ENCODE peak calls at places on chromosome 17, in five cellular contexts. P is AG08395; S is posterior cingulate gyrus; V is stimulated activated CD8-positive, alpha-beta memory T cell treated with anti-CD3 and anti-CD28 coated beads, Interleukin-7, amount 100 ng/mL, for 1 hour; A is CD8-positive, alpha-beta memory T cell. R is an unnamed sample.

GRCh38 chr17:44086364-44087311 is 16.1 kb downstream of the G6PC3 start:
- DNase-seq in V (no peak), P (peak), S (peak), A (no peak), R (peak)

GRCh38 chr17:21772321-21772720 is 80.0 kb downstream of the KCNJ18 start:
- DNase-seq in P (no peak), A (no peak), S (no peak), V (no peak), R (no peak)

GRCh38 chr17:5638596-5638995 is 54.3 kb upstream of the NLRP1 start:
- DNase-seq in S (no peak), P (no peak), V (no peak), A (no peak), R (no peak)

GRCh38 chr17:12727076-12727750 is 61.5 kb downstream of the MYOCD start:
- DNase-seq in P (peak), S (no peak), V (no peak), A (no peak), R (no peak)

GRCh38 chr17:36008998-36009665 is 7.8 kb upstream of the CCL15 start:
- DNase-seq in V (no peak), A (no peak), P (no peak), S (no peak), R (no peak)

GRCh38 chr17:63537991-63538692 is 12.1 kb upstream of the DCAF7 start:
- DNase-seq in A (peak), P (no peak), V (no peak), S (peak), R (no peak)

GRCh38 chr17:70422862-70423261 is 253.5 kb downstream of the KCNJ2 start:
- DNase-seq in A (no peak), V (no peak), P (no peak), S (no peak), R (no peak)

GRCh38 chr17:75681289-75681688 is 14.2 kb downstream of the SAP30BP start:
- DNase-seq in V (no peak), P (peak), A (no peak), S (no peak), R (no peak)

R was measured in amniotic stem cell.